ENCODE peak calls at places on chromosomes 5 and 9, in eight cellular contexts. Y, B, E, U, G, S, J and F are unnamed samples. For H3K9me3, the result is how much of the 10 kb centered on the place peaks cover.

GRCh38 chr5:111367081-111367480 is 142.9 kb downstream of the CAMK4 start:
- DNase-seq in Y (no peak), J (no peak), B (no peak), G (no peak), E (no peak), S (no peak), U (no peak), F (no peak)

GRCh38 chr5:67187318-67187717 is 9.3 kb downstream of the CD180 start:
- DNase-seq in Y (no peak), E (no peak), S (no peak), G (no peak), B (no peak), U (no peak), J (no peak), F (no peak)

GRCh38 chr5:142587354-142587965 is 98.4 kb downstream of the FGF1 start:
- DNase-seq in S (no peak), B (peak), Y (peak), U (no peak), E (no peak), G (peak), J (peak), F (no peak)

GRCh38 chr9:4058931-4059330 is 240.9 kb downstream of the GLIS3 start:
- DNase-seq in G (no peak), B (no peak), Y (no peak), U (no peak), S (no peak), E (no peak), J (no peak), F (no peak)

GRCh38 chr9:84170521-84171141 is 169.9 kb downstream of the SLC28A3 start:
- DNase-seq in Y (peak), J (peak), E (peak), B (peak), S (no peak), G (peak), U (peak), F (no peak)

GRCh38 chr5:56585973-56586740 is 229.2 kb upstream of the MAP3K1 start:
- DNase-seq in B (no peak), J (peak), G (peak), U (no peak), E (no peak), Y (no peak), S (no peak), F (no peak)

GRCh38 chr5:137217599-137218200 is 281.4 kb downstream of the SPOCK1 start:
- DNase-seq in J (no peak), G (no peak), B (no peak), Y (peak), E (no peak), U (no peak), S (no peak), F (no peak)

GRCh38 chr9:130955947-130956621 is 17.0 kb upstream of the FIBCD1 start:
- DNase-seq in U (no peak), Y (no peak), S (no peak), B (no peak), J (no peak), E (no peak), G (no peak), F (no peak)

GRCh38 chr5:172894767-172895166 is 60.7 kb downstream of the ERGIC1 start:
- DNase-seq in E (no peak), Y (no peak), G (no peak), B (no peak), J (no peak), S (no peak), U (no peak), F (no peak)

GRCh38 chr5:96049398-96050272 is 88.0 kb upstream of the ELL2 start:
- DNase-seq in U (no peak), Y (no peak), G (peak), S (no peak), B (no peak), E (no peak), J (peak), F (no peak)

GRCh38 chr9:90046317-90046861 is 441.6 kb downstream of the GADD45G start:
- DNase-seq in E (no peak), J (no peak), S (no peak), U (no peak), Y (no peak), B (no peak), G (no peak), F (no peak)

GRCh38 chr5:180157866-180158265 is 51.1 kb downstream of the RASGEF1C start:
- DNase-seq in U (no peak), S (no peak), J (no peak), B (peak), Y (no peak), E (no peak), G (no peak), F (no peak)

GRCh38 chr5:160685219-160685618 is 166.8 kb downstream of the ATP10B start:
- DNase-seq in S (no peak), B (peak), E (no peak), J (no peak), Y (no peak), G (no peak), U (peak), F (no peak)

GRCh38 chr5:78537821-78538220 is 110.8 kb downstream of the LHFPL2 start:
- DNase-seq in E (no peak), B (no peak), S (no peak), J (peak), Y (peak), U (no peak), G (peak), F (no peak)

GRCh38 chr5:114648940-114649339 is 287.1 kb downstream of the KCNN2 start:
- DNase-seq in B (no peak), E (no peak), J (no peak), S (no peak), U (no peak), Y (no peak), G (no peak), F (no peak)

GRCh38 chr5:172107606-172108005 is 80.4 kb downstream of the STK10 start:
- DNase-seq in S (no peak), J (peak), E (no peak), G (peak), U (no peak), Y (peak), B (no peak), F (no peak)

GRCh38 chr5:112860929-112861637 is at the start of gene SRP19:
- DNase-seq in Y (peak), U (peak), S (peak), B (peak), G (peak), E (peak), J (peak), F (peak)

GRCh38 chr5:27311544-27311943 is 273.2 kb upstream of the CDH9 start:
- DNase-seq in E (no peak), S (no peak), U (no peak), Y (no peak), J (peak), B (no peak), G (peak), F (no peak)

GRCh38 chr9:114668146-114668545 is 10.5 kb upstream of the TEX53 start:
- DNase-seq in B (no peak), Y (no peak), S (no peak), U (no peak), J (no peak), G (no peak), E (no peak), F (no peak)

GRCh38 chr5:3312299-3312698 is 283.3 kb upstream of the IRX1 start:
- DNase-seq in J (no peak), B (no peak), U (no peak), G (no peak), E (no peak), S (no peak), Y (no peak), F (no peak)
- H3K9me3 ChIP-seq in J (under half), B (under half), U (under half), G (under half), E (under half), S (under half), Y (half or more), F (under half)

GRCh38 chr9:135650408-135650807 is 11.1 kb upstream of the GLT6D1 start:
- DNase-seq in G (no peak), Y (no peak), U (no peak), J (no peak), B (no peak), E (no peak), S (no peak), F (no peak)

GRCh38 chr9:135644631-135645218 is 5.4 kb upstream of the GLT6D1 start:
- DNase-seq in B (no peak), G (no peak), E (no peak), J (no peak), S (no peak), Y (no peak), U (no peak), F (no peak)

GRCh38 chr9:135648494-135649410 is 9.4 kb upstream of the GLT6D1 start:
- DNase-seq in E (no peak), Y (no peak), B (no peak), G (no peak), U (no peak), J (no peak), S (no peak), F (no peak)

GRCh38 chr9:135649508-135649907 is 10.2 kb upstream of the GLT6D1 start:
- DNase-seq in B (no peak), S (no peak), U (no peak), Y (no peak), J (no peak), E (no peak), G (no peak), F (no peak)

GRCh38 chr9:135647897-135648296 is 8.6 kb upstream of the GLT6D1 start:
- DNase-seq in G (no peak), U (no peak), Y (no peak), B (no peak), E (no peak), S (no peak), J (no peak), F (no peak)
- H3K9me3 ChIP-seq in G (under half), U (under half), Y (under half), B (under half), E (under half), S (under half), J (half or more), F (under half)

DNA sequence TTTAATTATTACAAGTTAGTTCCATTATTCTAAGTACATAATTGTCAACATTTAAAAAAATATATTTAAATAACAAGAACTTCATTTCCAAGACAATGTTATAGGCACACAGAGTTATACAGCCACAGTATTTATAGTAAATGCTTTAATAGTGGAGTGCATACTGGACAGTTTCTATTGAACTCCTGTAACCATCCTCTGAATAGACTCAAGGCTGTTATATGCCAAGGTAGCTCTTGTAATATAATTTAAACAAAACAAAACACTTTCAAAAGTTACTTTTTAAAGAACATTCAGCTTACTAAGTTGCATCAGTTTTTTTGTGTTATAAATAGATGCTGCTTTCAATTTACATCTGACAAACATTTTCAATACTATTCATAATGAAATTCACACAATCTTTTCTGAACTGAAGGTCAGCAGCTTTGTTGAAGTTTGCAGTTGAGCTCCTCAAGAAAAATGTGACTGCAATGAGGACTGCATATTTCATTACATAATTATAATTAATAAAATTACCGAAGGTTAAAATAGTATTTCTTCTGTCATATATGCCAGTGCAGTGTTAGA is 549.9 kb upstream of the CYLC2 start:
- DNase-seq in Y (no peak), E (no peak), S (no peak), J (no peak), G (no peak), U (no peak), B (no peak), F (no peak)
- H3K9me3 ChIP-seq in Y (under half), E (under half), S (under half), J (under half), G (under half), U (under half), B (under half), F (under half)

GRCh38 chr5:155726267-155726666 is 600.7 kb upstream of the SGCD start:
- DNase-seq in J (peak), Y (no peak), B (no peak), U (no peak), G (peak), E (no peak), S (no peak), F (no peak)

GRCh38 chr5:155728857-155729683 is 597.9 kb upstream of the SGCD start:
- DNase-seq in S (no peak), G (peak), U (no peak), B (no peak), J (peak), Y (no peak), E (no peak), F (no peak)

GRCh38 chr5:155728146-155728856 is 598.7 kb upstream of the SGCD start:
- DNase-seq in J (peak), U (peak), E (no peak), G (peak), B (peak), S (no peak), Y (no peak), F (no peak)

GRCh38 chr5:155729684-155730059 is 597.3 kb upstream of the SGCD start:
- DNase-seq in U (no peak), E (no peak), B (no peak), J (peak), Y (no peak), S (no peak), G (no peak), F (no peak)

DNA sequence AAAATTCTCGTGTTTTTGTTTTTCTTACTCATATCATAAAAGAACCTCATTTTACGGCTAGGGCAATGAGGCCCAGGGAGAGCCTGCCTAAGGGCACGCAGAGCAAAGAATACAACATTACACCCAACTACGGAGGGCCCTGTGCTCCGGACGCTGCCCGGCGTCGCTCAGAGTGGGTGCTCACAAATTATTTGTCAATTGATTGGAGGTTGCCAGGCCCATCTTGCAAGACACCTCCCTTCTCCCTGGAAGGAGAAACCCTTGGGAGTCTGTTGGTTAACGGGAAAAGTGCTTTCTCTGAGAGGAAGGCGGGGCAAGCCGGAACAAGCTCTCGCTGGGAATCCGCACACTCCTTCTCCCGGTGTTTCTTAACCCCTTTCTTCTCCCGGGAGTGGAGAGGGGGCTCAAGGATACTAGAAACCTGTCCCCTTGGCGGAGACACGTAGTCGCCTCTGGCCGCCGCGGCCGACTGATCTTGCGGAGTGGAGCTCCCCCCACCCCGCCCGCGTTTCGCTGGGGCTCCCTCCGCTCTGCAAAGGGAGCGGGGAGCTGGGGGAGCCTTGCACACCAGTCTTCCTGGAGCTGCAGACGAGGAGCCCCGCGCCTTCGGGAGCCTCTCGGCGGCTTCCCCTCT is 599.3 kb upstream of the SGCD start:
- DNase-seq in J (no peak), G (no peak), Y (no peak), S (no peak), B (no peak), E (no peak), U (no peak), F (no peak)
- H3K9me3 ChIP-seq in J (under half), G (under half), Y (under half), S (under half), B (under half), E (under half), U (under half), F (under half)